ENCODE peak calls at places on chromosomes 13 and 19, in four cellular contexts. K is K562, X is A549, J is upper lobe of left lung. H is an unnamed sample.

GRCh38 chr19:5154129-5154798 is 185.4 kb downstream of the KDM4B start:
- ATAC-seq in K (peak), X (peak), J (peak), H (no peak)

GRCh38 chr19:18021121-18021755 is 13.3 kb downstream of the ARRDC2 start:
- ATAC-seq in K (peak), X (peak), J (peak), H (peak)

GRCh38 chr19:5052515-5052914 is 83.6 kb downstream of the KDM4B start:
- ATAC-seq in K (peak), X (no peak), J (no peak), H (no peak)

GRCh38 chr19:46408611-46409039 is 4.7 kb downstream of the CCDC8 start:
- ATAC-seq in K (no peak), X (no peak), J (peak), H (peak)

GRCh38 chr19:6572217-6572616 is 18.7 kb downstream of the CD70 start:
- ATAC-seq in K (peak), X (no peak), J (peak), H (peak)

GRCh38 chr19:50897191-50897607 is 14.0 kb downstream of the KLK4 start:
- ATAC-seq in K (no peak), X (no peak), J (no peak), H (no peak)

GRCh38 chr13:21625366-21625765 is 21.4 kb upstream of the MICU2 start:
- ATAC-seq in K (peak), X (peak), J (peak), H (no peak)

GRCh38 chr19:35717665-35718344 is at the start of gene KMT2B:
- ATAC-seq in K (peak), X (no peak), J (peak), H (peak)

GRCh38 chr13:108895220-108895704 is 265.9 kb downstream of the MYO16 start:
- ATAC-seq in K (no peak), X (peak), J (no peak), H (no peak)

GRCh38 chr13:59437902-59438301 is 725.8 kb downstream of the DIAPH3 start:
- ATAC-seq in K (no peak), X (no peak), J (no peak), H (no peak)

GRCh38 chr13:55792544-55793178 is 1348.1 kb upstream of the PRR20A start:
- ATAC-seq in K (no peak), X (no peak), J (no peak), H (no peak)

GRCh38 chr19:18292810-18293641 is 11.6 kb upstream of the JUND start:
- ATAC-seq in K (peak), X (peak), J (peak), H (peak)

GRCh38 chr19:44005968-44006367 is 3.2 kb downstream of the ZNF230 start:
- ATAC-seq in K (no peak), X (no peak), J (no peak), H (no peak)

GRCh38 chr19:48645652-48646191 is at the start of gene CA11:
- ATAC-seq in K (peak), X (peak), J (peak), H (peak)

GRCh38 chr13:50969691-50970090 is 60.1 kb downstream of the RNASEH2B start:
- ATAC-seq in K (no peak), X (peak), J (no peak), H (no peak)

GRCh38 chr19:49133621-49134454 is 14.5 kb downstream of the PPFIA3 start:
- ATAC-seq in K (peak), X (peak), J (peak), H (peak)

GRCh38 chr19:55353803-55354697 is 469 bp downstream of the COX6B2 start:
- ATAC-seq in K (peak), X (peak), J (peak), H (peak)

GRCh38 chr19:52923782-52924593 is 760 bp upstream of the ZNF888 start:
- ATAC-seq in K (peak), X (no peak), J (peak), H (peak)

GRCh38 chr13:19959831-19960672 is 1.5 kb downstream of the ZMYM2 start:
- ATAC-seq in K (peak), X (peak), J (peak), H (peak)

GRCh38 chr19:5049561-5049960 is 80.6 kb downstream of the KDM4B start:
- ATAC-seq in K (no peak), X (no peak), J (no peak), H (no peak)

GRCh38 chr13:113846639-113847318 is 17.1 kb downstream of the GAS6 start:
- ATAC-seq in K (no peak), X (no peak), J (no peak), H (no peak)

GRCh38 chr13:31431722-31432137 is 232.0 kb downstream of the B3GLCT start:
- ATAC-seq in K (peak), X (peak), J (peak), H (no peak)

GRCh38 chr19:11142528-11143171 is 12.9 kb downstream of the SPC24 start:
- ATAC-seq in K (peak), X (peak), J (peak), H (peak)

GRCh38 chr19:11140896-11141295 is 14.7 kb downstream of the SPC24 start:
- ATAC-seq in K (no peak), X (no peak), J (no peak), H (no peak)

GRCh38 chr19:11138659-11139526 is 16.7 kb downstream of the SPC24 start:
- ATAC-seq in K (peak), X (peak), J (peak), H (peak)

GRCh38 chr19:11145147-11145924 is 10.2 kb downstream of the SPC24 start:
- ATAC-seq in K (no peak), X (no peak), J (no peak), H (no peak)

DNA sequence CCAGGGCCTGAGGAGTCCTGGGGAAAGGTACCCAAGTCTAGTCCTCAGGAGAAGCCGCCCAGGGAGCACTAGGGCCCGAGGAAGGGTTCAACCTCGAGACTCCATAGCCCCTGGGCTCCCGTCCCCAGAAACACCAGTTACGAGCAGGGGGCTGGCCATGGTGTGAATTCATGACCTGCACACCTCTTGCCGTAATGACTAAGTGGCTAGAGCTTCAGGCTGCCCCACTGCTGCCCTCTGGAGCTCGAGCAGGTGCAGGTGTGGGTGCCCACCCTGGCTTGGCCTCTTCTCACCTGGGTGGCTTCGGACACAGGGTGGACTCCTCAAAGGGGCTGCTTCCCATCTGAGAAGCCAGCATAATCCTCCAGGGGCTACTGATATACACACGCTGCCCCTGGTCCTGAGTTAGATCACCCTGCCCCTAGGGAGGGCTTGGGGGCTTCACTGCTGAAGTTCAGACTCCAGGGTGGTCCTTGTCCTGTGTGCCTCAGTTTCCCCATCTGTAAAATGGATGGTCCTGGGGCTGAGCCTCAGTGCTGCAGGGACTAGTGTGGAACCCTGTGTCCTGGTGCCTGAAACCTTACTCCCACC is 13.6 kb downstream of the SPC24 start:
- ATAC-seq in K (no peak), X (peak), J (no peak), H (no peak)
- H3K27ac ChIP-seq in K (no peak), X (peak), J (peak), H (peak)

DNA sequence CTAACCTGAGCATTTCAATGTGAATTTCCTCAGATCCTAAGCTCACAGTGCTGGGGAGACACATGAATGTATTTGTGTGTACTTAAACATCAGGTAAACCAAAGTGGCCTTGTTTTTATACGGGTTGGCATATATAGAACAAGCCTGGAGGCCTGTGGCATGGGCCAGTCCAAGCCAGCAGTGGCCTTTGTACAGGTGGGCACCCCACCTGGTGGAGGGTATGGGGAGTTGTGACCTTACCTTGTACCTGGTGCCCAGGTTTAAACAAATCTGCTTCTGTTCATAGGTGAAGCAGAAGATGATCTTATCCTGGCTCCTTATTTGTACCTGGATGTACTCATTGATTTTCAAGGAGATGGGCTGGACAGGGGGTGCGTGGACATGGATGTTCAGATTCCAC is 71.0 kb downstream of the ERICH6B start:
- ATAC-seq in K (no peak), X (no peak), J (no peak), H (no peak)
- TF ChIP-seq CTCF in K (no peak), X (no peak), J (no peak), H (no peak)

DNA sequence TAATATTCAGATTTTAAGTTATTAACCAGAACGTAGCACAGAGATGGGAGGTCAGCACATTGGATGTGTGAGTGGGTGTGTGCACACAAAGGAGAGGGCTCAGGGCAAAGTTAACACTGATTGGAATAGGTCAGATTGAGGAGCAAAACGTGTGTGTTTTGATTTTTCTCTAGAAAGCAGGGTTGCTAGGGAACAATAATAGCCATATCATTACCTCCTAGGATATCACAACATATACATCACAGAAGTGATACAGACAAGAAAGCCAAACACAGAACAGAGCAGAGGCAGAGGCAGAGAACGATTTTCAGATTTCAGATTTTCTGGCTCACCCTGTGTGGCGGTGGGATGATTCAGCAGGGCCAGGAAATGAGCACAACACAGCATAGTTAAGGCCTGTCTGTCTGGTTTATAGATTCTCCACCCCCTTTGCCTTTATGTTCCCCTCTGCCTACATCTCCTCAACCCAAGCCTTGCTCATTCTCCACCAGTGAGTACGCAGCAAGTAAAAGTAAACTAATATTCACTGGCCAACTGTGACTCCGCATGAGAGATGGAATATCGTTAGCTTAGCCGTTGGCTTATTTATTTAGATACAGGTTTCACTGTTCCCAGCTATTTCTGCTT is 182.6 kb upstream of the TSC22D1 start:
- ATAC-seq in K (no peak), X (peak), J (peak), H (no peak)
- TF ChIP-seq EP300 in K (no peak), X (no peak), J (no peak), H (no peak)

GRCh38 chr19:7705387-7706187 is 3.7 kb upstream of the FCER2 start:
- ATAC-seq in K (no peak), X (no peak), J (peak), H (no peak)
- H3K27ac ChIP-seq in K (no peak), X (no peak), J (peak), H (peak)

DNA sequence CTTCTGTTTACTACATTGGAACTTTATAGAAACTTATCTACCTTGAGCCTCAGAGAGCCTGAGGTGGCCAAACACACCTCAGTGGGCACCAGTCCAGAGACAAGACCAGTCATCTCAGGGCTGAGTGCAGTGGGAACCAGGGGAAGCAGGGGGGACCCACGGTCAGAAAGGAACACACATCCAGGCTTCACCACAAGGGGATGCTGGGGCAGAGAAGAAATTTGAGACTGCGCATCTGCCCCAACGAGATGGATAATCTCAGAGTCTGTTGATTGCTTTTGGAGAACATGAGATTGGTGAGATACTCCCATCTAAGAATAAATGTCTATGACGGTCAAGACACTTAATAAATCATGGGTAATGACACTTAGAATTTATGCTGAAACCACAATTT is 98.7 kb downstream of the DOCK9 start:
- ATAC-seq in K (no peak), X (no peak), J (no peak), H (no peak)
- TF ChIP-seq CTCF in K (peak), X (no peak), J (no peak), H (no peak)

GRCh38 chr13:62333466-62333865 is 917.8 kb upstream of the PCDH20 start:
- ATAC-seq in K (no peak), X (no peak), J (no peak), H (no peak)

GRCh38 chr13:62331384-62331783 is 915.7 kb upstream of the PCDH20 start:
- ATAC-seq in K (no peak), X (no peak), J (no peak), H (no peak)

GRCh38 chr13:62336507-62336906 is 920.9 kb upstream of the PCDH20 start:
- ATAC-seq in K (no peak), X (no peak), J (no peak), H (no peak)

DNA sequence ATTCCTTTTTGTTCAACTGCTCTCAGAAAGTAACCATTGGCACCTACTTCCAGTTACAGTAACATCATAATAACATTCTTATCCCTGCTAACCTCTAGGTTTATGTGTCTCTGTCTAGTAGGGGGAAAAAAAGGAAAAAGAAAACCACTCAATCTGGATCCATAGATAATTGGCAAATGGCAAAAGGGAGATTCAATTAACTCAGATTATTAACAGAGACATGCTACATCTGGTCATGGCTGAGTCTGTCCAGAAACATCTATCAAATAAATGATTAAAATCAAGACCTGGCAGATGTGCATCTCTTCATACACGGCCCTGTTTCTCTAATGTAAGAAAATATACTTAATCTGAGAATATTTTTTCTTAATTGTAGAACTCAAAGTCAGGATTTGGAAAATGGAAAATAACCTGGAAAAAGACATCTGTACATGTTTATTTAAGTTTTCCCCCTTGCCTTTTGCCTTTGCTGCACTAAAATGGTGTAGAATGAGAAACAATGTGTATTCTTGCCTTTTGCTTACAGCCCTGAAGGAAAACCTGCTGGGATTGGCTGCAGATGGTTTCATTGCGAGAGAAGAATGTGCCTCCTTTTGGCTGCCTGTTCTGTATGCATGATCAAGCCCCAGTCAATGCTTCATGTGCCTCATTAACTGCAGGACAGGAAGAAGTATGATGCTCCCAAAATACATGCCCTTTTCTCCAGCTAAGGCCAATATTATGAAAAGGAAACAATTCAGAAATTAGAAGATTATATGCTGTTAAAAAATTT is 921.6 kb upstream of the PCDH20 start:
- ATAC-seq in K (no peak), X (no peak), J (no peak), H (no peak)
- TF ChIP-seq EP300 in K (no peak), X (no peak), J (no peak), H (no peak)

H was measured in gastroesophageal sphincter.